ENCODE peak calls at places on chromosomes 4 and X, in nine cellular contexts. U, L, C, Q, H, W, F, Y and M are unnamed samples.

GRCh38 chr4:181959121-181959520 is 284.1 kb upstream of the TENM3 start:
- DNase-seq in U (no peak), L (no peak), C (no peak), Q (no peak), H (peak; percentile 46), W (no peak), F (no peak), Y (no peak), M (no peak)

GRCh38 chr4:145805490-145805889 is 125.5 kb downstream of the C4orf51 start:
- DNase-seq in U (no peak), L (no peak), C (no peak), Q (no peak), H (no peak), W (no peak), F (peak; percentile 62), Y (no peak), M (no peak)

GRCh38 chr4:23909671-23910070 is 19.8 kb upstream of the PPARGC1A start:
- DNase-seq in U (no peak), L (no peak), C (no peak), Q (no peak), H (no peak), W (no peak), F (no peak), Y (no peak), M (no peak)

GRCh38 chrX:39678914-39679313 is 418.8 kb downstream of the BCOR start:
- DNase-seq in U (no peak), L (no peak), C (no peak), Q (no peak), H (no peak), W (no peak), F (no peak), Y (no peak), M (no peak)

GRCh38 chr4:100146756-100147155 is 43.5 kb downstream of the DDIT4L start:
- DNase-seq in U (no peak), L (no peak), C (no peak), Q (no peak), H (no peak), W (no peak), F (no peak), Y (no peak), M (no peak)

GRCh38 chr4:147749811-147750321 is 18.0 kb downstream of the ARHGAP10 start:
- DNase-seq in U (no peak), L (no peak), C (no peak), Q (no peak), H (no peak), W (no peak), F (no peak), Y (no peak), M (no peak)

GRCh38 chrX:16619024-16619423 is 30.9 kb upstream of the S100G start:
- DNase-seq in U (no peak), L (no peak), C (no peak), Q (no peak), H (no peak), W (no peak), F (no peak), Y (no peak), M (no peak)

GRCh38 chr4:3295837-3296624 is 3.2 kb downstream of the RGS12 start:
- DNase-seq in U (no peak), L (no peak), C (peak; percentile 14), Q (peak; percentile 69), H (no peak), W (no peak), F (no peak), Y (no peak), M (no peak)

GRCh38 chr4:119035941-119036737 is 99.5 kb upstream of the MYOZ2 start:
- DNase-seq in U (no peak), L (no peak), C (no peak), Q (no peak), H (no peak), W (no peak), F (no peak), Y (peak; percentile 73), M (no peak)

GRCh38 chrX:46543441-46543840 is 1.8 kb downstream of the ZNF674 start:
- DNase-seq in U (no peak), L (no peak), C (no peak), Q (no peak), H (no peak), W (no peak), F (no peak), Y (no peak), M (no peak)

GRCh38 chr4:24924309-24924781 is 11.5 kb upstream of the CCDC149 start:
- DNase-seq in U (no peak), L (no peak), C (no peak), Q (no peak), H (peak; percentile 98), W (no peak), F (no peak), Y (no peak), M (no peak)

GRCh38 chr4:88575222-88575621 is 17.1 kb upstream of the HERC3 start:
- DNase-seq in U (no peak), L (no peak), C (no peak), Q (no peak), H (no peak), W (no peak), F (no peak), Y (no peak), M (no peak)

GRCh38 chr4:88569944-88570455 is 22.3 kb upstream of the HERC3 start:
- DNase-seq in U (no peak), L (no peak), C (no peak), Q (no peak), H (no peak), W (no peak), F (no peak), Y (no peak), M (no peak)

GRCh38 chr4:88573286-88573994 is 18.8 kb upstream of the HERC3 start:
- DNase-seq in U (no peak), L (no peak), C (no peak), Q (no peak), H (no peak), W (no peak), F (no peak), Y (no peak), M (no peak)

DNA sequence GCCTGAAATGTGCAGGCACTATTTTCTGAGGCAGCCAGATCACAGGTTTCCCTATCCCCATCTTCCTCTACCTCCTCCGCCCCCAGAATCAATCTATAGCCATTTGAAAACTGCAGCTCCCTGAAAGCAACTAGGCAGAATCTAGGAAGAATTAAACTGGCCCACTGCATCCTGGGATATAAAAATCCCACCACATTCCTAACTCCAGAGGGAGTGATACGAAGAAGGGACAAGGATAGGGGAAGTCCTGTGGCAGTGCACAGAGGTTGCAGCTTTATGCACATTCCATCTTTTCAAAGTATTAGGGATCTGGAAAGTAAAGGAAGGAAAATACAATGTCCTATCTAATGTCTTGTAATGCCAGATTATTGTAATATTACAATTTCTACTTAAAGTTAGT is 18.3 kb upstream of the HERC3 start:
- DNase-seq in U (no peak), L (no peak), C (no peak), Q (no peak), H (no peak), W (no peak), F (no peak), Y (no peak), M (no peak)
- TF ChIP-seq CTCF in U (no peak), L (no peak), C (no peak), Q (no peak), H (peak; percentile 37), W (no peak), F (peak; percentile 34), Y (no peak), M (peak; percentile 27)

DNA sequence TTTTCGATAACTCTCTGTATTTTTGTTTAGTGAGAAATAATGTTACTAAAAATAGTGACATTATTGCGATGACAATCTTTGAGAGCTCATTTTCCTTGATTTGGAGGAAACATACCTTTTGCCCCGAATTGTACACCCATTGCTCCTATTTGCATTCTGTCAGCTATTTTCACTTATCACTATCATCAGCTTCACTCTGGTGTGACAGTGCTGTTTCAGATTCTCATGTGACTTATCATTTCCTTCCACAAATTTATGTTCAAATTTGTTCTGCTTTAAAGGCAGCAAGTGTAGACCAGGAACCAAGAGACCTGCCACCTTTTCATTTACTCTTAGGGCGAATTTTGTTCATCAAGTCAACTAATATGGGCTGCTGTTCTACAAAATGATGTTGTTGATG is 179.4 kb downstream of the RBM46 start:
- DNase-seq in U (no peak), L (no peak), C (no peak), Q (no peak), H (no peak), W (no peak), F (no peak), Y (no peak), M (no peak)
- TF ChIP-seq CTCF in U (no peak), L (no peak), C (no peak), Q (no peak), H (no peak), W (no peak), F (no peak), Y (no peak), M (no peak)

GRCh38 chr4:28536124-28536523 is 1675.5 kb downstream of the STIM2 start:
- DNase-seq in U (no peak), L (no peak), C (no peak), Q (no peak), H (no peak), W (no peak), F (no peak), Y (no peak), M (no peak)
- TF ChIP-seq CTCF in U (no peak), L (no peak), C (no peak), Q (no peak), H (no peak), W (no peak), F (no peak), Y (no peak), M (no peak)

GRCh38 chrX:45129055-45129454 is 71.6 kb downstream of the DIPK2B start:
- DNase-seq in U (no peak), L (no peak), C (no peak), Q (no peak), H (no peak), W (no peak), F (no peak), Y (no peak), M (no peak)
- TF ChIP-seq CTCF in U (no peak), L (no peak), C (no peak), Q (no peak), H (no peak), W (no peak), F (no peak), Y (no peak), M (no peak)